ENCODE peak calls at places on chromosomes 6 and 20, in six cellular contexts. A, Z, N, H, B and R are unnamed samples. For H3K4me1, the result is how much of the 10 kb centered on the place peaks cover.

GRCh38 chr6:1315201-1315559 is 3.3 kb downstream of the FOXQ1 start:
- DNase-seq in A (no peak), Z (no peak), N (no peak), H (no peak), B (no peak), R (no peak)

GRCh38 chr6:27502508-27503435 is 29.9 kb upstream of the ZNF184 start:
- DNase-seq in A (peak), Z (peak), N (peak), H (no peak), B (no peak), R (peak)

GRCh38 chr6:15927531-15928230 is 201.2 kb upstream of the MYLIP start:
- DNase-seq in A (no peak), Z (no peak), N (no peak), H (no peak), B (no peak), R (no peak)

GRCh38 chr6:31897612-31898199 is at the start of gene EHMT2:
- DNase-seq in A (peak), Z (peak), N (peak), H (peak), B (peak), R (peak)

GRCh38 chr20:51094221-51094620 is 71.3 kb upstream of the KCNG1 start:
- DNase-seq in A (no peak), Z (no peak), N (peak), H (no peak), B (no peak), R (no peak)

GRCh38 chr6:169653691-169654090 is 48.1 kb downstream of the WDR27 start:
- DNase-seq in A (no peak), Z (no peak), N (no peak), H (no peak), B (no peak), R (no peak)

GRCh38 chr6:159754401-159754800 is 7.4 kb upstream of the ACAT2 start:
- DNase-seq in A (no peak), Z (no peak), N (no peak), H (no peak), B (no peak), R (no peak)

GRCh38 chr6:21132856-21133610 is 460.5 kb upstream of the SOX4 start:
- DNase-seq in A (no peak), Z (no peak), N (no peak), H (no peak), B (peak), R (no peak)

GRCh38 chr20:35328689-35329088 is 36.5 kb upstream of the FAM83C start:
- DNase-seq in A (no peak), Z (no peak), N (no peak), H (no peak), B (no peak), R (no peak)

GRCh38 chr20:37615507-37616425 is 78.1 kb upstream of the CTNNBL1 start:
- DNase-seq in A (peak), Z (peak), N (peak), H (no peak), B (peak), R (no peak)

GRCh38 chr6:82237013-82237412 is 10.5 kb downstream of the IBTK start:
- DNase-seq in A (no peak), Z (no peak), N (no peak), H (no peak), B (peak), R (no peak)

GRCh38 chr6:29953001-29953436 is 10.7 kb downstream of the HLA-A start:
- DNase-seq in A (no peak), Z (no peak), N (no peak), H (no peak), B (no peak), R (no peak)

GRCh38 chr6:148383658-148384417 is 41.2 kb downstream of the SASH1 start:
- DNase-seq in A (no peak), Z (no peak), N (no peak), H (no peak), B (no peak), R (no peak)

GRCh38 chr6:165891320-165891719 is 228.3 kb upstream of the PDE10A start:
- DNase-seq in A (no peak), Z (no peak), N (peak), H (no peak), B (no peak), R (no peak)

GRCh38 chr6:24274441-24275083 is 83.3 kb downstream of the DCDC2 start:
- DNase-seq in A (no peak), Z (no peak), N (peak), H (no peak), B (peak), R (no peak)

GRCh38 chr6:17725083-17725482 is 18.4 kb upstream of the NUP153 start:
- DNase-seq in A (no peak), Z (peak), N (peak), H (no peak), B (peak), R (no peak)

GRCh38 chr20:13200767-13201500 is 20.1 kb upstream of the ISM1 start:
- DNase-seq in A (no peak), Z (no peak), N (peak), H (no peak), B (no peak), R (no peak)

GRCh38 chr6:32851025-32851424 is 2.5 kb downstream of the TAP1 start:
- DNase-seq in A (no peak), Z (no peak), N (no peak), H (no peak), B (no peak), R (no peak)

GRCh38 chr6:91669154-91669903 is 1082.5 kb upstream of the MAP3K7 start:
- DNase-seq in A (no peak), Z (no peak), N (no peak), H (no peak), B (no peak), R (no peak)

GRCh38 chr6:55449219-55449618 is 122.0 kb downstream of the GFRAL start:
- DNase-seq in A (no peak), Z (no peak), N (peak), H (no peak), B (no peak), R (no peak)
- TF ChIP-seq CTCF in A (no peak), Z (no peak), N (peak), H (no peak), B (no peak), R (no peak)

DNA sequence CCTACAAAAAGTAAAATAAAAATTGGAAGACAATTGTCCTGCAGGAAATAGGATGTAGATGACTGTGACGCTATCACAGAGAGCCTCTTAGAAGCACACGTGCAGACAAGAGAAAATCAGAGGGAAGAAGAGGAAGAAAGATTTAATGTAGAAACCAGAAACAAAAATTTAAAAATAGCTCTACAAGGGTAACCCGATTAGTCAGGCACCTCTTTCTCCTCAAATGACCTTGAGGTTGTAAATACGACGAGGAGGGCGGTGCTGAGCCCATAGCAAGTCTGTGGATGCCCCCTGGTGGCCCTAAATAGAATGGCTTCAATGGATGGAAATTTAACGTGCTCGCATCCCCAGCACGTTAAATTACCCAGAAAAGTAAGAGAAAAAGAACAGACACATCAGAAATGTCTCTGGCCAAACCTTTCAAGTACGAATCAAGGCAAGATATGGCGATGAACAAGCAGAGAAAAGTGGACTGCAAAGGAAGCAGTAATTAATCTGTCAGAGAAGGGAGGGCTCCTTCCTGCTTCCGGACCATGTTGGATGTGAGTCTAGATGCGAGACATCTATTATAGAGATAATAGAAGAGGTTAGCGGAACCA is 4.2 kb upstream of the PRPH2 start:
- DNase-seq in A (peak), Z (peak), N (peak), H (no peak), B (peak), R (peak)
- TF ChIP-seq POLR2AphosphoS5 in A (peak), Z (peak), N (no peak), H (no peak), B (no peak), R (peak)

GRCh38 chr6:34281702-34282334 is 33.0 kb upstream of the SMIM29 start:
- DNase-seq in A (no peak), Z (no peak), N (no peak), H (no peak), B (no peak), R (no peak)

GRCh38 chr6:34276881-34277762 is 28.3 kb upstream of the SMIM29 start:
- DNase-seq in A (no peak), Z (no peak), N (no peak), H (no peak), B (no peak), R (no peak)

GRCh38 chr6:34277763-34278112 is 28.9 kb upstream of the SMIM29 start:
- DNase-seq in A (no peak), Z (no peak), N (no peak), H (no peak), B (no peak), R (no peak)

GRCh38 chr6:34276191-34276590 is 27.4 kb upstream of the SMIM29 start:
- DNase-seq in A (no peak), Z (no peak), N (no peak), H (no peak), B (no peak), R (no peak)

GRCh38 chr6:34280216-34280615 is 31.4 kb upstream of the SMIM29 start:
- DNase-seq in A (no peak), Z (no peak), N (no peak), H (no peak), B (no peak), R (no peak)
- H3K4me1 ChIP-seq in A (under half), Z (under half), N (under half), H (under half), B (under half), R (under half)

GRCh38 chr6:22145823-22146379 is 150.9 kb downstream of the PRL start:
- DNase-seq in A (no peak), Z (no peak), N (peak), H (no peak), B (peak), R (no peak)
- TF ChIP-seq CTCF in A (no peak), Z (no peak), N (no peak), H (no peak), B (peak), R (no peak)

GRCh38 chr6:35663447-35664235 is 25.1 kb downstream of the FKBP5 start:
- DNase-seq in A (no peak), Z (no peak), N (peak), H (no peak), B (no peak), R (no peak)
- TF ChIP-seq POLR2AphosphoS5 in A (no peak), Z (no peak), N (no peak), H (no peak), B (no peak), R (no peak)

DNA sequence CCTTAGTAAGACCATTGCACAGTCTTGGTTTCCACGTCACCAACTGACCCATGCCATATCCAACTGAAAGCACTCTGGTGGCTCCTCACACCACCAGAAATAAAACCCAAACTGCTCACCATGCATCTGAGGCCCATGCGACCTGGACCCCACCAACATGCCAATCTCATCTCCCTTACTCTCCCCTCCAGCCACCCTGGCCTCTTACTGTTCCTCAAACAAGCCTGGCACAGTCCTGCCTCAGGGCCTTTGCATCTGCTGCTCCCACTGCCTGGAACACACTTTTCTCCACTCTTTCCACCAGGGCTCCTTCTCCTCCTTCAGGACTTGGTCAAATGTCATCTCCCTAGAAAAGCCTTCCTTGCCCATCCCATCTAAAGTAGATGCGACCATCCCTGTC is 8.7 kb downstream of the PREX1 start:
- DNase-seq in A (no peak), Z (no peak), N (no peak), H (no peak), B (no peak), R (peak)
- H3K4me1 ChIP-seq in A (under half), Z (under half), N (under half), H (under half), B (under half), R (half or more)

GRCh38 chr6:42498473-42499128 is 46.9 kb upstream of the TRERF1 start:
- DNase-seq in A (no peak), Z (peak), N (peak), H (no peak), B (no peak), R (no peak)
- TF ChIP-seq CTCF in A (no peak), Z (no peak), N (peak), H (no peak), B (no peak), R (no peak)

GRCh38 chr6:5626727-5627426 is 365.6 kb downstream of the FARS2 start:
- DNase-seq in A (no peak), Z (no peak), N (no peak), H (no peak), B (no peak), R (no peak)
- TF ChIP-seq POLR2AphosphoS5 in A (no peak), Z (no peak), N (no peak), H (no peak), B (no peak), R (no peak)

DNA sequence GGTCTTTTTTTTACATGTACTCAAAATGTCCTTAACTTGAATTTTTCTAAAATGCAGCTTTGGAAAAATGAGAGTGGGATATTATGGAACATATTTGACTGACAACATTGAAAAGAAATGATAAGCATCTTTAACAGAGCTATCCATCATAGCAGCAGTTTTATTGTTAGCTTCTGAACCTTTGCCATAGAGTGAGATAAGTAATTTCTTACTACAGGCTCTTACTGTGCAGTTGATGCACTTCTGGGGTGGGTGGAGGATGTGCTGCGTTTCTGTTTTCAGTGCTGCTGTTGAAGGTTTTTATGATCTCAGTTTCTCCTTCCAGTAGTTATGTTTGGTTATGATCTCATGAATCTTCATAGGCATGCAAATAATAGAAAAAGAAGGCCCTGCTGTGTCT is 267.0 kb downstream of the TMEM242 start:
- DNase-seq in A (no peak), Z (no peak), N (no peak), H (no peak), B (no peak), R (no peak)
- H3K4me1 ChIP-seq in A (under half), Z (under half), N (under half), H (under half), B (under half), R (under half)

GRCh38 chr6:19322691-19323470 is 514.3 kb upstream of the ID4 start:
- DNase-seq in A (no peak), Z (no peak), N (no peak), H (no peak), B (no peak), R (no peak)
- TF ChIP-seq CTCF in A (no peak), Z (no peak), N (no peak), H (no peak), B (no peak), R (no peak)